ENCODE peak calls at places on chromosomes 1 and 21, in eight cellular contexts. V is HFF-Myc, R is fibroblast of pulmonary artery, W is heart right ventricle, N is body of pancreas, P is GM12878, G is fibroblast of lung, U is cardiac muscle cell. M is an unnamed sample.

GRCh38 chr1:220748091-220748934 is at the start of gene MTARC2:
- DNase-seq in V (peak), R (peak), W (peak), N (peak), P (no peak), G (peak), U (peak), M (peak)

GRCh38 chr21:34534522-34534921 is 22.5 kb upstream of the KCNE1 start:
- DNase-seq in V (no peak), R (no peak), W (no peak), N (no peak), P (no peak), G (no peak), U (no peak), M (no peak)

GRCh38 chr1:57132993-57133614 is 167.3 kb upstream of the C8B start:
- DNase-seq in V (no peak), R (no peak), W (no peak), N (no peak), P (no peak), G (no peak), U (no peak), M (peak)

GRCh38 chr21:31220567-31220966 is 123.5 kb downstream of the TIAM1 start:
- DNase-seq in V (no peak), R (peak), W (no peak), N (no peak), P (no peak), G (peak), U (no peak), M (no peak)

GRCh38 chr1:77900687-77901293 is 12.4 kb downstream of the NEXN start:
- DNase-seq in V (no peak), R (peak), W (no peak), N (peak), P (peak), G (peak), U (peak), M (peak)

GRCh38 chr21:38740131-38740530 is 65.6 kb upstream of the ETS2 start:
- DNase-seq in V (no peak), R (no peak), W (no peak), N (no peak), P (no peak), G (no peak), U (no peak), M (no peak)

GRCh38 chr1:75632350-75632949 is 21.5 kb upstream of the SLC44A5 start:
- DNase-seq in V (peak), R (peak), W (no peak), N (peak), P (no peak), G (peak), U (peak), M (peak)

GRCh38 chr1:202285908-202286307 is 55.8 kb downstream of the UBE2T start:
- DNase-seq in V (no peak), R (no peak), W (no peak), N (no peak), P (no peak), G (no peak), U (no peak), M (no peak)

GRCh38 chr1:89607888-89608626 is 24.9 kb upstream of the LRRC8C start:
- DNase-seq in V (no peak), R (peak), W (no peak), N (no peak), P (no peak), G (peak), U (peak), M (no peak)

GRCh38 chr1:207822124-207822601 is 70.3 kb downstream of the CD46 start:
- DNase-seq in V (no peak), R (no peak), W (no peak), N (no peak), P (peak), G (no peak), U (no peak), M (no peak)

GRCh38 chr1:57546527-57546926 is 122.7 kb upstream of the DAB1 start:
- DNase-seq in V (no peak), R (no peak), W (no peak), N (no peak), P (no peak), G (no peak), U (no peak), M (no peak)

GRCh38 chr1:22030057-22030456 is 22.5 kb upstream of the CDC42 start:
- DNase-seq in V (no peak), R (no peak), W (no peak), N (no peak), P (no peak), G (no peak), U (no peak), M (no peak)

GRCh38 chr1:3675436-3675835 is 23.1 kb downstream of the TP73 start:
- DNase-seq in V (no peak), R (no peak), W (no peak), N (no peak), P (no peak), G (no peak), U (no peak), M (no peak)

GRCh38 chr1:62688687-62689085 is 500 bp upstream of the DOCK7 start:
- DNase-seq in V (no peak), R (peak), W (no peak), N (no peak), P (no peak), G (peak), U (no peak), M (peak)

GRCh38 chr1:232634086-232634485 is 4.2 kb upstream of the SIPA1L2 start:
- DNase-seq in V (no peak), R (no peak), W (no peak), N (peak), P (no peak), G (no peak), U (no peak), M (no peak)

GRCh38 chr1:202553560-202554038 is 156.7 kb downstream of the SYT2 start:
- DNase-seq in V (no peak), R (peak), W (no peak), N (peak), P (peak), G (no peak), U (no peak), M (peak)

GRCh38 chr1:66476774-66477173 is 57.2 kb upstream of the SGIP1 start:
- DNase-seq in V (no peak), R (peak), W (no peak), N (no peak), P (no peak), G (no peak), U (no peak), M (no peak)

GRCh38 chr1:201223852-201224670 is 33.4 kb downstream of the IGFN1 start:
- DNase-seq in V (no peak), R (no peak), W (no peak), N (no peak), P (no peak), G (no peak), U (no peak), M (no peak)

GRCh38 chr1:228782662-228783414 is 47.6 kb downstream of the RHOU start:
- DNase-seq in V (no peak), R (peak), W (no peak), N (peak), P (no peak), G (peak), U (peak), M (no peak)

GRCh38 chr1:154501423-154502065 is 475 bp upstream of the TDRD10 start:
- DNase-seq in V (no peak), R (peak), W (peak), N (peak), P (no peak), G (no peak), U (peak), M (no peak)

GRCh38 chr21:45454081-45454923 is 49.3 kb downstream of the COL18A1 start:
- DNase-seq in V (no peak), R (no peak), W (peak), N (no peak), P (no peak), G (peak), U (no peak), M (no peak)

GRCh38 chr1:186152227-186152944 is 222.7 kb downstream of the TPR start:
- DNase-seq in V (peak), R (peak), W (no peak), N (no peak), P (no peak), G (peak), U (no peak), M (peak)

GRCh38 chr1:91701494-91701869 is 184.5 kb downstream of the TGFBR3 start:
- DNase-seq in V (no peak), R (no peak), W (no peak), N (no peak), P (no peak), G (no peak), U (no peak), M (peak)

GRCh38 chr1:51421961-51422360 is 91.6 kb upstream of the TTC39A start:
- DNase-seq in V (peak), R (peak), W (no peak), N (no peak), P (no peak), G (peak), U (peak), M (peak)

GRCh38 chr1:1399870-1400575 is 888 bp upstream of the CCNL2 start:
- DNase-seq in V (no peak), R (peak), W (no peak), N (no peak), P (no peak), G (peak), U (no peak), M (no peak)

GRCh38 chr1:4652631-4653327 is 1.6 kb upstream of the AJAP1 start:
- DNase-seq in V (no peak), R (peak), W (peak), N (peak), P (no peak), G (no peak), U (peak), M (peak)

GRCh38 chr1:19645544-19646252 is 1.6 kb downstream of the NBL1 start:
- DNase-seq in V (no peak), R (no peak), W (no peak), N (no peak), P (no peak), G (peak), U (no peak), M (no peak)

GRCh38 chr1:53526451-53527101 is 67.4 kb downstream of the DMRTB1 start:
- DNase-seq in V (no peak), R (peak), W (peak), N (peak), P (no peak), G (peak), U (no peak), M (peak)

GRCh38 chr1:179728266-179728665 is 14.8 kb upstream of the FAM163A start:
- DNase-seq in V (no peak), R (no peak), W (no peak), N (no peak), P (no peak), G (no peak), U (no peak), M (peak)

GRCh38 chr1:23368562-23369334 is 888 bp downstream of the ZNF436 start:
- DNase-seq in V (no peak), R (peak), W (peak), N (peak), P (no peak), G (peak), U (peak), M (peak)

GRCh38 chr1:213996320-213997022 is 8.7 kb downstream of the PROX1 start:
- DNase-seq in V (no peak), R (no peak), W (no peak), N (no peak), P (no peak), G (peak), U (no peak), M (no peak)

GRCh38 chr1:2848006-2848670 is 46.6 kb upstream of the TTC34 start:
- DNase-seq in V (no peak), R (no peak), W (no peak), N (no peak), P (no peak), G (no peak), U (no peak), M (no peak)

GRCh38 chr1:6935379-6936307 is 150.4 kb downstream of the CAMTA1 start:
- DNase-seq in V (no peak), R (no peak), W (no peak), N (no peak), P (no peak), G (no peak), U (no peak), M (no peak)

GRCh38 chr1:21378705-21379494 is 61.0 kb upstream of the NBPF3 start:
- DNase-seq in V (no peak), R (no peak), W (no peak), N (peak), P (no peak), G (no peak), U (no peak), M (no peak)

GRCh38 chr1:232378266-232379041 is 251.5 kb downstream of the SIPA1L2 start:
- DNase-seq in V (no peak), R (no peak), W (peak), N (peak), P (no peak), G (no peak), U (peak), M (no peak)

GRCh38 chr1:162003061-162003824 is 20.4 kb downstream of the OLFML2B start:
- DNase-seq in V (peak), R (peak), W (no peak), N (peak), P (no peak), G (peak), U (no peak), M (peak)

GRCh38 chr21:42746593-42747266 is 93.3 kb downstream of the PDE9A start:
- DNase-seq in V (no peak), R (no peak), W (no peak), N (peak), P (no peak), G (no peak), U (no peak), M (no peak)

DNA sequence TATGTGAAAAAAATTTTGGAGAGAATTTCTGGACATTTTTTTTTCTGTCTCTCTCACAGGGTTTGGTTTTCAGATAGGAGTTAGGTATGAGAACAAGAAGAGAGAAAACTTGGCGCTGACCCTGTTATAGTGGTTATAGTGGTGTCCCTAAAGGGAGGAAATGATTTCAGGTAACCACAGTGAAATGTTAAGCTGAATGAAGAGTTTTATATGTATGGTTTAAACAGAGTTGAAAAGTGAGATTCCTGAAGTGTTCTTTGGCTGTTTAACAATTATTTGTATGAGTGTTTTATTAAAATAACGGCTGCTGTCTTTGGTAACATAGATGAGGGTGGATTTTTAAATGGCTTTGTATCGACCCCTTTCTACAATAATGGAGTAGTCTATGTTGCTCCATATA is 6.3 kb downstream of the RBM15 start:
- DNase-seq in V (no peak), R (no peak), W (no peak), N (no peak), P (no peak), G (no peak), U (no peak), M (no peak)
- H3K4me3 ChIP-seq in V (no peak), R (no peak), W (no peak), N (no peak), P (peak), G (no peak), U (no peak), M (no peak)

GRCh38 chr1:168362991-168363390 is 82.3 kb downstream of the TBX19 start:
- DNase-seq in V (no peak), R (no peak), W (no peak), N (no peak), P (no peak), G (no peak), U (peak), M (no peak)
- TF ChIP-seq CTCF in V (no peak), R (no peak), W (no peak), N (no peak), P (no peak), G (no peak), U (no peak), M (no peak)

GRCh38 chr1:47233165-47233564 is 1.1 kb upstream of the TAL1 start:
- DNase-seq in V (no peak), R (no peak), W (no peak), N (no peak), P (no peak), G (no peak), U (no peak), M (no peak)

GRCh38 chr1:47229884-47230691 is 1.9 kb downstream of the TAL1 start:
- DNase-seq in V (no peak), R (peak), W (no peak), N (no peak), P (no peak), G (peak), U (no peak), M (no peak)

GRCh38 chr1:47230692-47231313 is 1.2 kb downstream of the TAL1 start:
- DNase-seq in V (no peak), R (no peak), W (peak), N (no peak), P (no peak), G (no peak), U (peak), M (no peak)

GRCh38 chr1:47232187-47232874 is at the start of gene TAL1:
- DNase-seq in V (no peak), R (no peak), W (peak), N (no peak), P (no peak), G (no peak), U (peak), M (no peak)

GRCh38 chr1:47231314-47232186 is 475 bp downstream of the TAL1 start:
- DNase-seq in V (no peak), R (peak), W (peak), N (peak), P (peak), G (peak), U (peak), M (peak)
- H3K4me3 ChIP-seq in V (no peak), R (peak), W (peak), N (no peak), P (no peak), G (no peak), U (peak), M (no peak)

DNA sequence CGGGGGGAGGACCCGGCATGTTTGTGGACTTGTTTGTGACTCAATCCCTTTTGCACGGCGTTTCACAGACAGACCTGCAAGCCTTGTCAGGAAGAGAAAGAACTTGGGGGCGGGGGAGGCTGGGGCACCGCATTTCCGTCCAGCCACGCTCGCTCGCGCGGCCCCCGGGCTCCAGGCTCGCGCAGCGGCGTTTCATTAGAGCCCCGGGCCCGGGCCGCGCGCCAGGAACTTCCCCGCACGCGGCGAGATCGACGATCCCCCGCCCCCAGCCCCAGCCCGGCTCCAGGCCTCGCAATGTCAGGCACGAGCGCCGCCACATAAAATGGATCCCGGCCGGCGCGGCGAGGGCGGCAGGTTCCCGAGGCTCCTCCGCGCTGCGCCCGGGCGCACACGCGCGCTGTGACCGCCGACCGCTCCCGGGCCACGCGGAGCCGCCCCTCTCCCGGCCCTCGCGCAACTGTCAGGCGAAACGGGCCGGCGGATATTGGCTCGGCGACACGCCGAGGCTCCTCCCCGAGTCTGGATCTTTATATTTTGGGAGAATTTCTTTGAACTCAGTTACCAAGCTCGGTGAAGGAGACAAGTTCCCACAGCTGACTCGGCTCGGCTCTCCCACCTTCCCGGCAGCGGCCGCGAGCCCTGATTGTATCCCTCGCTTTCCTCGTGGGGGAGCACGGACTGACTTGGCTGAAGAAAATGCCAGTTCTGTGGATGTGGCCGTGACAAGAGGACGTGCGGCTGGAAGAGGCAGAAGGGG is at the start of gene KIF26B:
- DNase-seq in V (no peak), R (peak), W (peak), N (no peak), P (no peak), G (peak), U (peak), M (peak)
- TF ChIP-seq CTCF in V (no peak), R (no peak), W (no peak), N (no peak), P (no peak), G (no peak), U (no peak), M (peak)

DNA sequence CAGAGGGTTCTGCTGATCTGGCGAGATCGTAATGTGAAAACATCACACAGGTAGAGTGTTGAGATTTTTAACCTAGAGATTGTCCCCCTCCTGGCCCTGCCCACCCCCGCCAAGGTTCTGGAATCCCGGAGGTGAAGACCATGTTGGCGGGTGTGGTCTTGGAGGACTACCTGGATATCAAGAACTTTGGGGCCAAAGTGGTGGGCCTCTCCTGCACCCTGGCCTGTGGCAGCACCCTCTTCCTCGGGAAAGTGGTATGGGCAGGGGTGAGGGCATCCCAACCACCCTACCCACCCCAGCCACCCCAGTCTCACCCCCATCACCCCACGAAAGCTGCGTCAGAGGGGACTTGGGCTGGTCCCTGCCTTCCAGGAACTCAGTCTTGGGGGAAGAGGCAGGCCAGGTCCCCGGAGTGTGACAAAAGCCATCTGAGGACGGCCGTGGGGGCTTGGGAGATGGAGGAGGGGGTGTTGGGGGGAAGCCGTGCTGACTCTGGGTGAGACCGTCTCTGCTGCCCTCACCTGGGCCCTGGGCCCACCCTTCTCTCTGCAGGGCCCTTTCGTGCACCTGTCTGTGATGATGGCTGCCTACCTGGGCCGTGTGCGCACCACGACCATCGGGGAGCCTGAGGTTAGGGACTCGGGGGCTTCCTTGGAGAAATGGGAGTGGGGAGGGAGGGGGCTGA is 4.4 kb downstream of the CLCNKB start:
- DNase-seq in V (no peak), R (no peak), W (no peak), N (no peak), P (no peak), G (no peak), U (no peak), M (no peak)
- H3K4me3 ChIP-seq in V (no peak), R (no peak), W (no peak), N (no peak), P (no peak), G (no peak), U (no peak), M (no peak)

GRCh38 chr1:227358079-227358358 is 39.7 kb upstream of the CDC42BPA start:
- DNase-seq in V (no peak), R (no peak), W (no peak), N (no peak), P (no peak), G (no peak), U (no peak), M (no peak)

GRCh38 chr1:227357229-227358078 is 39.2 kb upstream of the CDC42BPA start:
- DNase-seq in V (peak), R (peak), W (peak), N (peak), P (no peak), G (peak), U (peak), M (peak)

GRCh38 chr1:227353186-227353585 is 34.9 kb upstream of the CDC42BPA start:
- DNase-seq in V (no peak), R (no peak), W (no peak), N (no peak), P (no peak), G (no peak), U (no peak), M (no peak)

GRCh38 chr1:227355542-227356270 is 37.4 kb upstream of the CDC42BPA start:
- DNase-seq in V (no peak), R (no peak), W (no peak), N (no peak), P (no peak), G (no peak), U (no peak), M (no peak)

GRCh38 chr1:227356582-227357228 is 38.4 kb upstream of the CDC42BPA start:
- DNase-seq in V (no peak), R (peak), W (no peak), N (no peak), P (no peak), G (no peak), U (no peak), M (peak)
- TF ChIP-seq CTCF in V (no peak), R (no peak), W (no peak), N (peak), P (no peak), G (no peak), U (no peak), M (no peak)

M was measured in brain microvascular endothelial cell.